ENCODE peak calls at places on chromosomes 4 and X, in nine cellular contexts. Z, G, M, O, L, I, W, A and T are unnamed samples.

GRCh38 chrX:142686206-142686605 is 339.5 kb upstream of the SPANXN4 start:
- DNase-seq in Z (no peak), G (no peak), M (no peak), O (no peak), L (no peak), I (no peak), W (no peak), A (no peak), T (no peak)

GRCh38 chr4:7957113-7957656 is 17.5 kb upstream of the AFAP1 start:
- DNase-seq in Z (no peak), G (no peak), M (no peak), O (no peak), L (peak), I (no peak), W (no peak), A (no peak), T (no peak)

GRCh38 chrX:150364347-150365050 is 1.4 kb downstream of the MAMLD1 start:
- DNase-seq in Z (peak), G (no peak), M (peak), O (peak), L (peak), I (no peak), W (no peak), A (peak), T (peak)

GRCh38 chr4:128757712-128758111 is 51.8 kb upstream of the JADE1 start:
- DNase-seq in Z (peak), G (no peak), M (no peak), O (peak), L (no peak), I (no peak), W (no peak), A (no peak), T (no peak)

GRCh38 chrX:78063687-78064086 is 40.4 kb upstream of the PGK1 start:
- DNase-seq in Z (no peak), G (no peak), M (no peak), O (no peak), L (no peak), I (no peak), W (no peak), A (no peak), T (no peak)

GRCh38 chr4:71549516-71550160 is 210.8 kb downstream of the SLC4A4 start:
- DNase-seq in Z (no peak), G (no peak), M (no peak), O (no peak), L (no peak), I (no peak), W (no peak), A (no peak), T (no peak)

GRCh38 chr4:148926861-148927260 is 484.6 kb upstream of the NR3C2 start:
- DNase-seq in Z (no peak), G (no peak), M (peak), O (peak), L (no peak), I (peak), W (no peak), A (no peak), T (peak)

GRCh38 chr4:73411731-73412414 is 7.8 kb downstream of the ALB start:
- DNase-seq in Z (no peak), G (no peak), M (no peak), O (no peak), L (no peak), I (no peak), W (no peak), A (no peak), T (no peak)

GRCh38 chrX:136447308-136447707 is 40.4 kb upstream of the BRS3 start:
- DNase-seq in Z (no peak), G (no peak), M (no peak), O (no peak), L (no peak), I (no peak), W (no peak), A (no peak), T (no peak)

GRCh38 chrX:39705299-39705698 is 392.5 kb downstream of the BCOR start:
- DNase-seq in Z (peak), G (no peak), M (peak), O (peak), L (peak), I (peak), W (no peak), A (peak), T (peak)

GRCh38 chrX:84441143-84441542 is 61.1 kb downstream of the HDX start:
- DNase-seq in Z (no peak), G (no peak), M (no peak), O (no peak), L (no peak), I (no peak), W (no peak), A (no peak), T (no peak)

GRCh38 chr4:47451657-47452056 is 11.8 kb downstream of the COMMD8 start:
- DNase-seq in Z (no peak), G (no peak), M (no peak), O (no peak), L (no peak), I (no peak), W (no peak), A (no peak), T (no peak)

GRCh38 chr4:154332681-154333421 is 158.7 kb downstream of the DCHS2 start:
- DNase-seq in Z (peak), G (peak), M (no peak), O (peak), L (no peak), I (no peak), W (peak), A (peak), T (peak)

GRCh38 chr4:102036619-102037376 is 246.3 kb downstream of the BANK1 start:
- DNase-seq in Z (no peak), G (no peak), M (peak), O (no peak), L (no peak), I (no peak), W (no peak), A (no peak), T (no peak)

GRCh38 chr4:83138979-83139378 is 24.4 kb upstream of the PLAC8 start:
- DNase-seq in Z (no peak), G (no peak), M (no peak), O (no peak), L (no peak), I (no peak), W (no peak), A (no peak), T (no peak)

GRCh38 chr4:82780398-82781231 is 18.0 kb downstream of the SCD5 start:
- DNase-seq in Z (no peak), G (no peak), M (peak), O (peak), L (peak), I (no peak), W (no peak), A (peak), T (peak)

GRCh38 chr4:84878090-84878489 is 88.4 kb downstream of the WDFY3 start:
- DNase-seq in Z (no peak), G (no peak), M (peak), O (no peak), L (peak), I (peak), W (no peak), A (no peak), T (no peak)

GRCh38 chr4:145501051-145501660 is 19.5 kb downstream of the SMAD1 start:
- DNase-seq in Z (no peak), G (no peak), M (no peak), O (no peak), L (peak), I (no peak), W (no peak), A (no peak), T (no peak)

GRCh38 chr4:16026155-16026761 is 57.6 kb downstream of the PROM1 start:
- DNase-seq in Z (peak), G (no peak), M (peak), O (no peak), L (peak), I (peak), W (no peak), A (no peak), T (no peak)

GRCh38 chrX:13791559-13791958 is 25.3 kb downstream of the GPM6B start:
- DNase-seq in Z (no peak), G (no peak), M (peak), O (no peak), L (no peak), I (no peak), W (no peak), A (no peak), T (no peak)

GRCh38 chr4:43837171-43837570 is 611.4 kb downstream of the KCTD8 start:
- DNase-seq in Z (no peak), G (no peak), M (no peak), O (no peak), L (no peak), I (peak), W (no peak), A (no peak), T (no peak)

GRCh38 chr4:57280481-57280880 is 170.3 kb upstream of the IGFBP7 start:
- DNase-seq in Z (no peak), G (no peak), M (no peak), O (no peak), L (no peak), I (no peak), W (no peak), A (no peak), T (no peak)

GRCh38 chr4:154189346-154189745 is 302.3 kb downstream of the DCHS2 start:
- DNase-seq in Z (no peak), G (no peak), M (no peak), O (no peak), L (no peak), I (no peak), W (no peak), A (no peak), T (no peak)

GRCh38 chr4:172515266-172515879 is 653.2 kb upstream of the GALNT7 start:
- DNase-seq in Z (peak), G (no peak), M (peak), O (no peak), L (no peak), I (no peak), W (no peak), A (no peak), T (no peak)

GRCh38 chr4:42452823-42453222 is 55.5 kb downstream of the SHISA3 start:
- DNase-seq in Z (no peak), G (no peak), M (no peak), O (no peak), L (no peak), I (no peak), W (no peak), A (no peak), T (no peak)

GRCh38 chr4:120718979-120719566 is 203.5 kb downstream of the PRDM5 start:
- DNase-seq in Z (peak), G (no peak), M (peak), O (no peak), L (peak), I (no peak), W (no peak), A (no peak), T (no peak)

GRCh38 chr4:26452565-26453531 is 37.4 kb downstream of the CCKAR start:
- DNase-seq in Z (peak), G (no peak), M (no peak), O (no peak), L (no peak), I (no peak), W (no peak), A (no peak), T (no peak)